ENCODE peak calls at places on chromosomes 16 and 17, in ten cellular contexts. E is pancreas; P is neural progenitor cell; X is AG04450; K is HL-60; A is CD8-positive, alpha-beta T cell; W is uterus; T is activated CD8-positive, alpha-beta T cell treated with anti-CD3 and anti-CD28 coated beads for 36 hours; D is A549; Y is transverse colon. J is an unnamed sample.

GRCh38 chr17:2792541-2793169 is 3.6 kb upstream of the RAP1GAP2 start:
- DNase-seq in P (no peak), A (peak), X (no peak), T (peak), Y (no peak), E (no peak), W (no peak), K (no peak), D (no peak), J (no peak)

GRCh38 chr17:48613862-48614694 is 1.0 kb downstream of the HOXB8 start:
- DNase-seq in D (peak), W (no peak), T (peak), Y (no peak), X (no peak), A (no peak), P (peak), K (no peak), E (peak), J (no peak)

GRCh38 chr17:18185391-18185790 is 1.8 kb downstream of the ALKBH5 start:
- DNase-seq in T (no peak), A (no peak), Y (no peak), K (no peak), P (peak), X (no peak), W (no peak), D (no peak), E (no peak), J (no peak)

GRCh38 chr17:65332375-65332774 is 195.2 kb downstream of the RGS9 start:
- DNase-seq in A (no peak), T (no peak), K (no peak), W (no peak), E (no peak), Y (no peak), P (no peak), X (peak), D (no peak), J (no peak)

GRCh38 chr17:76957600-76958464 is 89.6 kb downstream of the MGAT5B start:
- DNase-seq in E (no peak), X (no peak), T (no peak), D (no peak), K (no peak), A (no peak), P (peak), Y (no peak), W (no peak), J (no peak)

GRCh38 chr16:58026139-58026704 is 668 bp downstream of the MMP15 start:
- DNase-seq in W (no peak), E (peak), A (no peak), P (peak), T (no peak), Y (peak), K (no peak), X (no peak), D (peak), J (no peak)

GRCh38 chr17:1067282-1067956 is 70.5 kb downstream of the TIMM22 start:
- DNase-seq in X (no peak), Y (no peak), K (no peak), D (peak), E (peak), A (no peak), P (no peak), W (no peak), T (no peak), J (no peak)

GRCh38 chr16:23403547-23403946 is 49.4 kb downstream of the COG7 start:
- DNase-seq in Y (no peak), A (no peak), K (no peak), P (no peak), D (no peak), X (no peak), T (no peak), E (no peak), W (no peak), J (no peak)

GRCh38 chr16:65121870-65122723 is at the start of gene CDH11:
- DNase-seq in A (no peak), E (peak), D (no peak), W (peak), Y (peak), X (peak), T (no peak), P (peak), K (no peak), J (peak)

GRCh38 chr16:75322706-75323105 is 71.3 kb upstream of the BCAR1 start:
- DNase-seq in T (no peak), K (no peak), W (no peak), X (no peak), D (no peak), A (no peak), Y (no peak), P (no peak), E (no peak), J (no peak)

GRCh38 chr17:3585826-3586225 is 23.4 kb downstream of the TRPV1 start:
- DNase-seq in Y (no peak), P (no peak), D (no peak), T (no peak), W (no peak), E (no peak), X (no peak), A (no peak), K (no peak), J (no peak)

GRCh38 chr16:1338119-1338730 is 4.8 kb downstream of the BAIAP3 start:
- DNase-seq in W (no peak), P (peak), A (no peak), K (no peak), T (peak), E (peak), X (no peak), D (peak), Y (peak), J (no peak)

GRCh38 chr17:76537578-76538280 is at the start of gene CYGB:
- DNase-seq in W (no peak), X (no peak), T (no peak), K (no peak), D (no peak), P (peak), A (no peak), E (peak), Y (no peak), J (no peak)

GRCh38 chr16:86457621-86458456 is 52.5 kb upstream of the FOXF1 start:
- DNase-seq in X (peak), E (no peak), P (no peak), W (no peak), D (no peak), Y (peak), K (no peak), T (no peak), A (no peak), J (no peak)

GRCh38 chr16:84898447-84898846 is 78.7 kb downstream of the CRISPLD2 start:
- DNase-seq in W (no peak), E (no peak), Y (no peak), X (no peak), T (no peak), K (no peak), D (peak), P (no peak), A (no peak), J (no peak)

GRCh38 chr16:4850211-4850610 is 2.9 kb downstream of the UBN1 start:
- DNase-seq in P (no peak), Y (no peak), A (no peak), K (no peak), T (no peak), X (no peak), D (no peak), E (no peak), W (no peak), J (no peak)

GRCh38 chr17:27339198-27339835 is 45.4 kb downstream of the WSB1 start:
- DNase-seq in P (no peak), W (no peak), K (no peak), E (no peak), D (no peak), T (no peak), X (no peak), Y (no peak), A (no peak), J (no peak)

GRCh38 chr16:20956319-20956718 is 55.7 kb downstream of the LYRM1 start:
- DNase-seq in D (no peak), W (no peak), T (no peak), X (no peak), K (no peak), A (no peak), E (no peak), Y (no peak), P (no peak), J (no peak)

GRCh38 chr17:66602659-66603363 is 232.1 kb upstream of the CACNG5 start:
- DNase-seq in K (no peak), T (no peak), E (no peak), W (no peak), Y (no peak), X (no peak), P (no peak), D (no peak), A (no peak), J (no peak)

GRCh38 chr17:8894673-8895578 is 27.5 kb upstream of the PIK3R6 start:
- DNase-seq in D (peak), E (no peak), P (peak), X (peak), A (no peak), K (no peak), Y (peak), T (peak), W (no peak), J (peak)

GRCh38 chr17:60327870-60328362 is 64.0 kb downstream of the USP32 start:
- DNase-seq in D (no peak), X (no peak), Y (no peak), W (no peak), E (peak), P (peak), K (no peak), A (no peak), T (no peak), J (no peak)

GRCh38 chr17:48051706-48052486 is 3.7 kb downstream of the NFE2L1 start:
- DNase-seq in A (no peak), X (no peak), K (no peak), D (peak), E (no peak), Y (peak), P (peak), W (peak), T (no peak), J (no peak)

GRCh38 chr17:74153821-74154430 is 49.6 kb upstream of the RPL38 start:
- DNase-seq in D (no peak), E (no peak), Y (no peak), T (no peak), K (no peak), W (no peak), X (no peak), P (no peak), A (no peak), J (no peak)

GRCh38 chr17:81867123-81867951 is 3.8 kb downstream of the ARHGDIA start:
- DNase-seq in K (no peak), X (no peak), E (peak), W (no peak), T (peak), P (peak), A (no peak), Y (peak), D (peak), J (no peak)

GRCh38 chr17:45189002-45189401 is 27.3 kb downstream of the HEXIM2 start:
- DNase-seq in T (no peak), W (no peak), Y (no peak), P (no peak), D (no peak), X (no peak), A (no peak), E (no peak), K (no peak), J (no peak)

GRCh38 chr16:85642762-85643281 is 29.7 kb downstream of the GSE1 start:
- DNase-seq in A (no peak), W (no peak), D (no peak), Y (no peak), X (no peak), T (no peak), K (no peak), E (no peak), P (no peak), J (no peak)

GRCh38 chr16:84726670-84727467 is 27.1 kb downstream of the USP10 start:
- DNase-seq in Y (peak), X (no peak), K (peak), W (no peak), D (no peak), T (peak), A (no peak), E (no peak), P (no peak), J (no peak)

GRCh38 chr16:15907863-15908478 is 19.6 kb upstream of the CEP20 start:
- DNase-seq in D (peak), E (no peak), A (no peak), T (peak), K (no peak), Y (peak), W (no peak), X (no peak), P (peak), J (no peak)

DNA sequence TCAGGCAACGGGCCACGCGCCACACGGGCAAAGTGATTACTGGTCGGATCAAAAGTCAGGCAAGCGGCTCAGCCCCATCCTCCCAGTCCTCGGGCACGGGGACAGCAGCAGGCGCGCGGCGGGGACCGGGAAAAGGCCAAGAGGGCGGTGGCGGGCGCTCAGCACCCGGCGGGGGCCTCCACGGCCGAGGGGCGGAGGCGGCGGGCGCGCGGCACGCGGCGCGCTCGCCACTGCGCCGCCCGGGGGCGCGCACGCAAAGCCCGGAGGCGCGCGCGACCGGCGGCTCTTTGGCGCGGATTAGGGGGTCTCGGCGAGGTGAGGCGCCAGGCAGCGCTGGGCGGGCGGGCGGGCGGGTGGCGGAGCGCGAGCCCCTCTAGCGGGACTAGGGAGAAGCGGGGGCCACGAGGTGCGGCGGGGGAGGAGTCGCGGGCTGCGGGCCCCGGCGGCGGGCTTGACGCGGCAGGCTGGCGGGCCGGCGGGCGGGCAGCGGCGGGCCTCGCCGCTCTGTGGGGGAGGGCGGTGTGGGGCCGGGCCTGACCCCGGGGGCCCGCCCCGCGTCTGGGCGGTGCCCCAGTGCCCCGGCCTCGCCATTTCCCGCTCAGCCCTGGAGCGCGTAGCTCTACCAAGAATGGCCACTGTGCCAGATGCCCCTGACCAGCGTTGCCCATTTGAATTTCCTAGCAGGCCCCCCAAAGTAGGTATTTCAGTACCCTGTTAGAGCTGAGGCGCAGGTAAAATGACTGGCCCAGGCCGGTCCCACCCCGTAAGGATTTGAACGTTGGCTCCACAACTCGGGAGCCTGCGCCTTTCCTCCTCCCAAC is at the start of the genes ACACA and TADA2A:
- DNase-seq in W (peak), X (no peak), T (peak), K (peak), P (peak), Y (peak), E (peak), A (peak), D (peak), J (peak)
- TF ChIP-seq CTCF in W (peak), X (no peak), T (no peak), K (no peak), P (no peak), Y (peak), E (no peak), A (no peak), D (no peak), J (no peak)

GRCh38 chr16:71474864-71475263 is 12.8 kb upstream of the ZNF23 start:
- DNase-seq in E (no peak), K (no peak), Y (no peak), T (no peak), W (no peak), X (peak), D (no peak), P (no peak), A (no peak), J (no peak)

GRCh38 chr16:71484006-71484893 is 4.9 kb downstream of the ZNF19 start:
- DNase-seq in P (peak), E (peak), X (peak), W (peak), D (peak), K (peak), Y (peak), A (peak), T (peak), J (peak)

GRCh38 chr16:71476457-71476856 is 12.7 kb downstream of the ZNF19 start:
- DNase-seq in E (no peak), K (no peak), T (no peak), D (no peak), Y (no peak), W (no peak), P (no peak), X (no peak), A (no peak), J (no peak)

GRCh38 chr16:71482569-71482968 is 6.6 kb downstream of the ZNF19 start:
- DNase-seq in T (no peak), P (no peak), A (no peak), D (no peak), X (no peak), Y (no peak), W (no peak), E (no peak), K (no peak), J (no peak)

GRCh38 chr16:71479420-71479819 is 9.7 kb downstream of the ZNF19 start:
- DNase-seq in P (peak), T (peak), Y (peak), X (no peak), K (no peak), E (no peak), W (no peak), D (peak), A (no peak), J (no peak)
- TF ChIP-seq CTCF in P (peak), T (no peak), Y (no peak), X (peak), K (peak), E (peak), W (no peak), D (no peak), A (no peak), J (no peak)

GRCh38 chr17:35141681-35142466 is at the start of gene NLE1:
- DNase-seq in E (peak), D (peak), T (peak), K (peak), W (peak), A (peak), Y (peak), X (peak), P (peak), J (peak)

GRCh38 chr17:35144840-35145239 is 2.7 kb upstream of the NLE1 start:
- DNase-seq in D (no peak), T (no peak), Y (no peak), W (no peak), E (no peak), K (no peak), P (no peak), A (no peak), X (no peak), J (no peak)

GRCh38 chr17:35146214-35146833 is 1.3 kb upstream of the UNC45B start:
- DNase-seq in K (no peak), A (no peak), Y (no peak), W (no peak), P (no peak), E (no peak), T (no peak), D (no peak), X (no peak), J (no peak)

GRCh38 chr17:35138218-35138617 is 3.9 kb downstream of the NLE1 start:
- DNase-seq in K (no peak), P (no peak), Y (no peak), X (no peak), D (no peak), E (no peak), W (no peak), T (no peak), A (no peak), J (no peak)

GRCh38 chr17:35142467-35142796 is 329 bp upstream of the NLE1 start:
- DNase-seq in E (no peak), X (no peak), A (no peak), T (no peak), D (no peak), W (no peak), P (no peak), K (no peak), Y (no peak), J (no peak)
- TF ChIP-seq CTCF in E (no peak), X (no peak), A (peak), T (peak), D (no peak), W (no peak), P (no peak), K (no peak), Y (no peak), J (no peak)

GRCh38 chr17:38815576-38816193 is 9.4 kb downstream of the CWC25 start:
- DNase-seq in Y (no peak), W (no peak), D (peak), A (no peak), P (no peak), E (no peak), X (no peak), K (no peak), T (peak), J (no peak)
- TF ChIP-seq CTCF in Y (no peak), W (no peak), D (peak), A (peak), P (peak), E (no peak), X (peak), K (no peak), T (peak), J (no peak)

DNA sequence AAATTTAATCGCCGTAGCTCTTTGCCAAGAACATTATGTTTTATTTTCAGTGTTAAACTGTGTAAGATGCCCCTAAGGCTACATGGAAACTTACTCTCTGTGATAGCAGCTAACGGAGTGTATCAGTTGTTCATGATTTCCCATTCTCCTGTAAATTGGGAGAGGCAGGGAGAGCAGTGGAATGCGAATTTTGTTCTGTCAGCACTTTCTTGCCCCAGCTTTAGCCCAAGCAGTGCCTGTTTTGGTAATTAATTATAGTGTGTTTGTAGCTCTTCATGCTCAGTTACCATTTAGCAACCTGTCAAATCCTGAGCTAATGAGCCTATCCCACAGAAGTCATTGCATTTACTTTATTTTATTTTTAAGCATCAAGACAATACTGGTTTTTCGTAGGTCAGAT is 475.1 kb upstream of the RBFOX1 start:
- DNase-seq in X (no peak), D (no peak), T (no peak), A (no peak), Y (no peak), E (no peak), P (no peak), W (no peak), K (no peak), J (no peak)
- TF ChIP-seq CTCF in X (no peak), D (no peak), T (no peak), A (no peak), Y (no peak), E (no peak), P (no peak), W (no peak), K (no peak), J (no peak)